ENCODE peak calls at places on chromosomes 5 and 9, in nine cellular contexts. D is NCI-H1092; U is RPMI8226; J is lower leg skin; Y is cerebellum; F is foreskin melanocyte; V is erythroblast; T is mesendoderm; Z is stimulated activated CD4-positive, alpha-beta T cell treated with anti-CD3 and anti-CD28 coated beads, Interleukin-12 subunit alpha, Interleukin-12 subunit beta, amount 100 ng/mL, for 4 hours. M is an unnamed sample.

GRCh38 chr5:141135030-141135717 is at the start of gene PCDHB5:
- DNase-seq in T (peak; percentile 76), D (no peak), F (peak; percentile 7), Z (no peak), V (peak; percentile 3), U (peak; percentile 37), Y (no peak), J (no peak), M (no peak)

GRCh38 chr9:121966706-121967105 is 126.4 kb downstream of the TTLL11 start:
- DNase-seq in Y (no peak), D (no peak), F (no peak), U (no peak), V (no peak), J (no peak), Z (no peak), T (no peak), M (no peak)

GRCh38 chr5:143217065-143217803 is 186.3 kb downstream of the NR3C1 start:
- DNase-seq in J (peak; percentile 64), F (no peak), V (no peak), D (no peak), U (no peak), Y (no peak), Z (no peak), T (peak; percentile 23), M (no peak)

GRCh38 chr9:17578911-17579793 is at the start of gene SH3GL2:
- DNase-seq in F (peak; percentile 3), D (peak; percentile 80), Z (no peak), U (peak; percentile 28), Y (peak; percentile 91), J (no peak), V (peak; percentile 27), T (peak; percentile 82), M (peak; percentile 44)

GRCh38 chr5:77080905-77081304 is 6.2 kb downstream of the ZBED3 start:
- DNase-seq in T (no peak), D (peak; percentile 12), U (no peak), Z (no peak), J (no peak), F (no peak), V (no peak), Y (no peak), M (no peak)

GRCh38 chr5:39231705-39232525 is 12.6 kb upstream of the FYB1 start:
- DNase-seq in U (no peak), Y (no peak), T (no peak), V (no peak), Z (no peak), J (no peak), D (no peak), F (peak; percentile 48), M (no peak)

GRCh38 chr9:96413312-96414221 is 4.6 kb downstream of the ZNF367 start:
- DNase-seq in U (peak; percentile 38), Y (no peak), Z (no peak), J (no peak), V (peak; percentile 28), T (no peak), F (no peak), D (peak; percentile 17), M (peak; percentile 8)

GRCh38 chr9:79583957-79584654 is 12.3 kb downstream of the TLE4 start:
- DNase-seq in V (peak; percentile 62), F (no peak), Z (no peak), J (no peak), D (no peak), T (peak; percentile 91), Y (no peak), U (peak; percentile 42), M (no peak)